ENCODE peak calls at places on chromosomes 3 and 15, in four cellular contexts. T, I, A and J are unnamed samples.

GRCh38 chr3:43759297-43759782 is 68.6 kb downstream of the ABHD5 start:
- DNase-seq in T (peak), I (no peak), A (peak), J (peak)

GRCh38 chr3:64063982-64064438 is 40.7 kb upstream of the PSMD6 start:
- DNase-seq in T (no peak), I (no peak), A (no peak), J (no peak)

GRCh38 chr3:49339593-49339946 is 283 bp downstream of the USP4 start:
- DNase-seq in T (no peak), I (peak), A (peak), J (no peak)

GRCh38 chr3:195410546-195410945 is 32.3 kb downstream of the ACAP2 start:
- DNase-seq in T (no peak), I (no peak), A (no peak), J (no peak)

GRCh38 chr3:156781310-156782230 is 44.6 kb upstream of the LEKR1 start:
- DNase-seq in T (peak), I (peak), A (no peak), J (peak)

GRCh38 chr3:115624898-115625297 is 1.6 kb downstream of the GAP43 start:
- DNase-seq in T (no peak), I (no peak), A (no peak), J (no peak)

GRCh38 chr3:123296836-123297626 is 95.3 kb downstream of the SEC22A start:
- DNase-seq in T (no peak), I (no peak), A (no peak), J (no peak)

GRCh38 chr15:77644543-77645247 is 12.0 kb upstream of the LINGO1 start:
- DNase-seq in T (no peak), I (no peak), A (no peak), J (no peak)

GRCh38 chr3:111720681-111721380 is 125.7 kb upstream of the ZBED2 start:
- DNase-seq in T (no peak), I (no peak), A (no peak), J (no peak)

GRCh38 chr3:9770276-9770812 is 597 bp upstream of the CAMK1 start:
- DNase-seq in T (no peak), I (no peak), A (peak), J (no peak)

GRCh38 chr15:92898988-92899909 is 875 bp upstream of the CHD2 start:
- DNase-seq in T (peak), I (no peak), A (no peak), J (no peak)

GRCh38 chr3:116085456-116085855 is 359.8 kb downstream of the LSAMP start:
- DNase-seq in T (no peak), I (no peak), A (no peak), J (no peak)

GRCh38 chr15:96160269-96160668 is 170.2 kb upstream of the NR2F2 start:
- DNase-seq in T (peak), I (no peak), A (no peak), J (no peak)

GRCh38 chr3:71361346-71361745 is 222.2 kb downstream of the FOXP1 start:
- DNase-seq in T (no peak), I (no peak), A (no peak), J (no peak)

GRCh38 chr3:46261926-46262594 is 19.8 kb downstream of the CCR3 start:
- DNase-seq in T (peak), I (no peak), A (no peak), J (no peak)

GRCh38 chr15:22945071-22945470 is 35.1 kb downstream of the CYFIP1 start:
- DNase-seq in T (no peak), I (no peak), A (no peak), J (no peak)

GRCh38 chr3:63824309-63824708 is 5.2 kb downstream of the C3orf49 start:
- DNase-seq in T (peak), I (no peak), A (no peak), J (peak)

GRCh38 chr3:40780341-40780800 is 255.6 kb downstream of the ZNF621 start:
- DNase-seq in T (no peak), I (no peak), A (peak), J (no peak)

GRCh38 chr3:39050020-39050419 is 1.7 kb downstream of the SCN11A start:
- DNase-seq in T (no peak), I (no peak), A (no peak), J (no peak)

GRCh38 chr3:194333212-194333980 is 17.7 kb downstream of the CPN2 start:
- DNase-seq in T (peak), I (peak), A (peak), J (peak)

GRCh38 chr3:149967067-149967685 is 3.5 kb downstream of the PFN2 start:
- DNase-seq in T (peak), I (peak), A (peak), J (peak)

GRCh38 chr15:92413511-92413910 is 19.8 kb downstream of the ST8SIA2 start:
- DNase-seq in T (no peak), I (no peak), A (no peak), J (no peak)

GRCh38 chr15:93089855-93090305 is 869 bp upstream of the RGMA start:
- DNase-seq in T (no peak), I (no peak), A (no peak), J (no peak)

GRCh38 chr3:40800343-40800742 is 275.6 kb downstream of the ZNF621 start:
- DNase-seq in T (peak), I (no peak), A (peak), J (peak)

GRCh38 chr3:25064681-25065080 is 363.4 kb upstream of the RARB start:
- DNase-seq in T (no peak), I (no peak), A (no peak), J (no peak)

GRCh38 chr3:127889461-127889863 is 25.6 kb upstream of the KBTBD12 start:
- DNase-seq in T (peak), I (no peak), A (no peak), J (no peak)

GRCh38 chr15:99454941-99455795 is 110.6 kb upstream of the MEF2A start:
- DNase-seq in T (peak), I (no peak), A (peak), J (peak)

GRCh38 chr3:71728632-71729342 is 3.6 kb upstream of the EIF4E3 start:
- DNase-seq in T (no peak), I (peak), A (no peak), J (no peak)

GRCh38 chr15:53829471-53829870 is 70.0 kb upstream of the WDR72 start:
- DNase-seq in T (no peak), I (no peak), A (no peak), J (no peak)

GRCh38 chr3:61807865-61808276 is 246.5 kb downstream of the PTPRG start:
- DNase-seq in T (peak), I (no peak), A (peak), J (no peak)

GRCh38 chr15:101458158-101458895 is 31.2 kb downstream of the PCSK6 start:
- DNase-seq in T (no peak), I (no peak), A (no peak), J (no peak)

GRCh38 chr15:52408823-52409222 is 113.2 kb upstream of the MYO5C start:
- DNase-seq in T (peak), I (no peak), A (peak), J (no peak)

GRCh38 chr15:80562033-80562432 is 133.1 kb upstream of the ABHD17C start:
- DNase-seq in T (peak), I (no peak), A (no peak), J (no peak)

GRCh38 chr3:47347217-47347801 is 33.5 kb upstream of the PTPN23 start:
- DNase-seq in T (peak), I (peak), A (no peak), J (no peak)

GRCh38 chr3:125186261-125186770 is 26.2 kb downstream of the SLC12A8 start:
- DNase-seq in T (peak), I (no peak), A (no peak), J (no peak)

GRCh38 chr15:76328962-76329361 is 7.6 kb upstream of the ISL2 start:
- DNase-seq in T (peak), I (no peak), A (no peak), J (no peak)

GRCh38 chr15:79028411-79028964 is 62.1 kb downstream of the RASGRF1 start:
- DNase-seq in T (peak), I (peak), A (peak), J (peak)

GRCh38 chr3:127374626-127375010 is 86.8 kb upstream of the PRR20G start:
- DNase-seq in T (no peak), I (no peak), A (no peak), J (no peak)

GRCh38 chr15:60704717-60705116 is 225.8 kb upstream of the ICE2 start:
- DNase-seq in T (no peak), I (no peak), A (no peak), J (no peak)

GRCh38 chr15:60706145-60706544 is 227.2 kb upstream of the ICE2 start:
- DNase-seq in T (no peak), I (no peak), A (no peak), J (no peak)

GRCh38 chr15:60703196-60703933 is 224.4 kb upstream of the ICE2 start:
- DNase-seq in T (no peak), I (no peak), A (no peak), J (no peak)

GRCh38 chr15:60701261-60702019 is 222.5 kb upstream of the ICE2 start:
- DNase-seq in T (peak), I (no peak), A (no peak), J (no peak)

DNA sequence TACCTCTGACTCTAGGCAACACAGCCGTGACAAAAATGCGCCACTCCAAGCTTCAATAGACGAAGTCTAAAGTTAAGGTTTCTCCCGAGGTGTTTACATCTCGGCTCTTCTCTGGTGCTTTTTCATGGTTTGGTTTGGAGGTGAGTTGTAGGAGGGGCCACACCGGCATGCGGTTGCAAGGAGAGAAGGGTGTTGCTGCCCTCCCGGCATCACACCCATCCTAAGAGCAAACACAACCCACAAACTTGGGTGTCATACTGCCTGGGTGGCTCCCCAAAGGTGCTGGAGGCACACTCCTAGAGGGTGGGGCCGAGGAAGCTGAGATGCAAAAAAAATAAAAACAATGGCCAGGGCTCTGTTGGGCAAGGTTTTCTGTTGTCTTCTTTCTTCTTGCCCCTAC is 225.2 kb upstream of the ICE2 start:
- DNase-seq in T (no peak), I (no peak), A (no peak), J (no peak)
- TF ChIP-seq BHLHE40 in T (no peak), I (no peak), A (no peak), J (no peak)

GRCh38 chr15:40082195-40082868 is 26.3 kb downstream of the BMF start:
- DNase-seq in T (no peak), I (no peak), A (no peak), J (no peak)
- TF ChIP-seq RFX5 in T (no peak), I (no peak), A (no peak), J (no peak)

GRCh38 chr15:85854345-85855097 is 59.8 kb upstream of the KLHL25 start:
- DNase-seq in T (peak), I (peak), A (peak), J (peak)
- TF ChIP-seq BHLHE40 in T (no peak), I (no peak), A (no peak), J (no peak)

DNA sequence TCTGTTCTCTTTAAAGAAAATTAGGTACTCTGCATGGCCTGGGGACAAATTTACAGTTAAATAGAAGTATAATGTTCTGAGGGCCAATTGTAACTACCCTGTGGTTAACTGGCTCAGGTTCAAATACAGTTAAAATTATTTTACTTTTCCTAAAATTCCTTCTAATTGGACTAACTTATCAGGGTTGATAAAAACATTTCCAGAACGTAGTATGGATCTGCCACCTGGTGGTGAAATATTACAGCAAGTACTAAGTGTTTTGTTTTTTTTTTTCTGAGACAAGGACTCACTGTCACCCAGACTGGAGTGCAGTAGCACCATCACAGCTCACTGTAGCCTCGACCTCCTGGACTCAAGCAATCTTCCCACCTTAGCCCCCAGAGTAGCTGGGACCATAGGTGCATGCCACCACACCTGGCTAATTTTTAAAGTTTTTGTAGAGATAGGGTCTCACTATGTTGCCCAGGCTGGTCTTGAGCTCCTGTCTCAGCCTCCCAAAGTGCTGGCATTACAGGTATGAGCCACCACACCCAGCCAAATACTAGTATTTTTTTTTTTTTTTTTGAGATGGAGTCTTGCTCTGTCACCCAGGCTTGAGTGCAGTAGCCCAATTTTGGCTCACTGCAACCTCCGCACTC is 29.2 kb downstream of the NEO1 start:
- DNase-seq in T (peak), I (peak), A (peak), J (peak)
- TF ChIP-seq RFX5 in T (no peak), I (no peak), A (no peak), J (no peak)

GRCh38 chr15:57489122-57489521 is 102.6 kb upstream of the MYZAP start:
- DNase-seq in T (no peak), I (no peak), A (no peak), J (no peak)

GRCh38 chr15:57486807-57487206 is 104.9 kb upstream of the MYZAP start:
- DNase-seq in T (no peak), I (no peak), A (no peak), J (no peak)

GRCh38 chr15:57481038-57481705 is 104.9 kb downstream of the CGNL1 start:
- DNase-seq in T (no peak), I (no peak), A (no peak), J (no peak)

GRCh38 chr15:57485869-57486268 is 105.8 kb upstream of the MYZAP start:
- DNase-seq in T (peak), I (no peak), A (peak), J (peak)
- TF ChIP-seq BHLHE40 in T (no peak), I (no peak), A (no peak), J (no peak)